ENCODE peak calls at places on chromosome 6, in ten cellular contexts. One of them, this sample, is unnamed.

GRCh38 chr6:111812080-111813038 is 60.9 kb downstream of the FYN start:
- DNase-seq in K562: no peak
- DNase-seq in stomach: no peak
- DNase-seq in epithelial cell of proximal tubule: no peak
- DNase-seq in neural crest cell: no peak
- DNase-seq in fibroblast of lung: peak; percentile 75
- DNase-seq in H9: no peak
- DNase-seq in GM12865: no peak
- DNase-seq in mesothelial cell of epicardium: no peak
- DNase-seq in heart left ventricle: no peak
- DNase-seq in this sample: no peak

GRCh38 chr6:116010400-116011095 is 50.1 kb downstream of the FRK start:
- DNase-seq in H9: peak; percentile 55
- DNase-seq in GM12865: peak; percentile 81
- DNase-seq in K562: peak; percentile 77
- DNase-seq in heart left ventricle: peak; percentile 73
- DNase-seq in mesothelial cell of epicardium: peak; percentile 66
- DNase-seq in neural crest cell: peak; percentile 61
- DNase-seq in fibroblast of lung: peak; percentile 54
- DNase-seq in stomach: peak; percentile 75
- DNase-seq in epithelial cell of proximal tubule: no peak
- DNase-seq in this sample: peak; percentile 11

GRCh38 chr6:169236988-169237387 is 16.7 kb downstream of the THBS2 start:
- DNase-seq in K562: no peak
- DNase-seq in heart left ventricle: no peak
- DNase-seq in mesothelial cell of epicardium: no peak
- DNase-seq in neural crest cell: no peak
- DNase-seq in fibroblast of lung: no peak
- DNase-seq in epithelial cell of proximal tubule: no peak
- DNase-seq in stomach: no peak
- DNase-seq in GM12865: no peak
- DNase-seq in H9: no peak
- DNase-seq in this sample: no peak

GRCh38 chr6:152096863-152097496 is 289.5 kb downstream of the ESR1 start:
- DNase-seq in epithelial cell of proximal tubule: no peak
- DNase-seq in stomach: no peak
- DNase-seq in GM12865: no peak
- DNase-seq in H9: no peak
- DNase-seq in mesothelial cell of epicardium: no peak
- DNase-seq in neural crest cell: no peak
- DNase-seq in heart left ventricle: no peak
- DNase-seq in K562: no peak
- DNase-seq in fibroblast of lung: peak; percentile 86
- DNase-seq in this sample: no peak

GRCh38 chr6:50823130-50823920 is 4.7 kb downstream of the TFAP2B start:
- DNase-seq in heart left ventricle: no peak
- DNase-seq in GM12865: no peak
- DNase-seq in stomach: no peak
- DNase-seq in neural crest cell: no peak
- DNase-seq in mesothelial cell of epicardium: no peak
- DNase-seq in H9: peak; percentile 46
- DNase-seq in fibroblast of lung: no peak
- DNase-seq in K562: no peak
- DNase-seq in epithelial cell of proximal tubule: no peak
- DNase-seq in this sample: no peak

GRCh38 chr6:131061771-131062160 is 1.3 kb downstream of the EPB41L2 start:
- DNase-seq in mesothelial cell of epicardium: no peak
- DNase-seq in GM12865: peak; percentile 27
- DNase-seq in stomach: no peak
- DNase-seq in heart left ventricle: no peak
- DNase-seq in fibroblast of lung: no peak
- DNase-seq in neural crest cell: no peak
- DNase-seq in epithelial cell of proximal tubule: no peak
- DNase-seq in K562: no peak
- DNase-seq in H9: no peak
- DNase-seq in this sample: no peak

GRCh38 chr6:150269857-150270223 is 99.0 kb upstream of the IYD start:
- DNase-seq in K562: peak; percentile 88
- DNase-seq in mesothelial cell of epicardium: no peak
- DNase-seq in heart left ventricle: no peak
- DNase-seq in neural crest cell: no peak
- DNase-seq in stomach: no peak
- DNase-seq in H9: peak; percentile 35
- DNase-seq in epithelial cell of proximal tubule: peak; percentile 90
- DNase-seq in fibroblast of lung: peak; percentile 96
- DNase-seq in GM12865: no peak
- DNase-seq in this sample: no peak

GRCh38 chr6:57250348-57250747 is 28.2 kb upstream of the RAB23 start:
- DNase-seq in H9: no peak
- DNase-seq in K562: no peak
- DNase-seq in epithelial cell of proximal tubule: no peak
- DNase-seq in fibroblast of lung: no peak
- DNase-seq in heart left ventricle: no peak
- DNase-seq in mesothelial cell of epicardium: no peak
- DNase-seq in stomach: no peak
- DNase-seq in neural crest cell: no peak
- DNase-seq in GM12865: no peak
- DNase-seq in this sample: no peak

GRCh38 chr6:123763904-123764303 is 39.8 kb upstream of the NKAIN2 start:
- DNase-seq in neural crest cell: no peak
- DNase-seq in mesothelial cell of epicardium: no peak
- DNase-seq in heart left ventricle: no peak
- DNase-seq in H9: no peak
- DNase-seq in GM12865: no peak
- DNase-seq in epithelial cell of proximal tubule: no peak
- DNase-seq in K562: no peak
- DNase-seq in fibroblast of lung: no peak
- DNase-seq in stomach: no peak
- DNase-seq in this sample: no peak

GRCh38 chr6:125714431-125715090 is 34.9 kb upstream of the HEY2 start:
- DNase-seq in neural crest cell: no peak
- DNase-seq in mesothelial cell of epicardium: no peak
- DNase-seq in GM12865: peak; percentile 66
- DNase-seq in H9: no peak
- DNase-seq in fibroblast of lung: no peak
- DNase-seq in epithelial cell of proximal tubule: no peak
- DNase-seq in K562: no peak
- DNase-seq in stomach: no peak
- DNase-seq in heart left ventricle: no peak
- DNase-seq in this sample: peak; percentile 6

GRCh38 chr6:150566486-150566885 is 33.2 kb upstream of the PLEKHG1 start:
- DNase-seq in K562: no peak
- DNase-seq in mesothelial cell of epicardium: no peak
- DNase-seq in neural crest cell: no peak
- DNase-seq in GM12865: no peak
- DNase-seq in epithelial cell of proximal tubule: no peak
- DNase-seq in H9: no peak
- DNase-seq in stomach: no peak
- DNase-seq in fibroblast of lung: peak; percentile 16
- DNase-seq in heart left ventricle: no peak
- DNase-seq in this sample: no peak

DNA sequence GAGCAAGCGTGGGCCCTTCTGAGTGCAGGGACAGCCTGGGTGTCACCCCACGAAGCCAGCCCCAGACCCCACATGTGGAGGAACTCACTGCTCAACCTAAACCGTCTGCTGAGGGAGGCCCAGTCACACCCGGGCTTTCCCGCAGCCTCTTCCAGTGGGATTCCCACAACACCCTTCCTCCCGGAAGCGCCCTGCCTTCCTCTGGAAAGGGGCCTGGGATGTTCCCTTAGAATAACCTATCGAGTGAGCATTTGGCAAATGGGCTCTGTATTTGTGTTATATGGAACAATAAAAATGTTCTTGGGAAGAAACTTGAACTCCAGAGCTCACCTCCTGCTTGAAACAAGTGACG is 100.0 kb upstream of the DUSP22 start:
- DNase-seq in epithelial cell of proximal tubule: no peak
- DNase-seq in fibroblast of lung: no peak
- DNase-seq in neural crest cell: no peak
- DNase-seq in stomach: no peak
- DNase-seq in K562: no peak
- DNase-seq in H9: no peak
- DNase-seq in GM12865: no peak
- DNase-seq in heart left ventricle: no peak
- DNase-seq in mesothelial cell of epicardium: no peak
- DNase-seq in this sample: no peak
- TF ChIP-seq CTCF in epithelial cell of proximal tubule: no peak
- TF ChIP-seq CTCF in fibroblast of lung: no peak
- TF ChIP-seq CTCF in neural crest cell: no peak
- TF ChIP-seq CTCF in stomach: no peak
- TF ChIP-seq CTCF in K562: no peak
- TF ChIP-seq CTCF in H9: no peak
- TF ChIP-seq CTCF in GM12865: no peak
- TF ChIP-seq CTCF in heart left ventricle: no peak
- TF ChIP-seq CTCF in mesothelial cell of epicardium: no peak
- TF ChIP-seq CTCF in this sample: no peak

GRCh38 chr6:31400467-31401289 is 2.7 kb upstream of the MICA start:
- DNase-seq in GM12865: peak; percentile 88
- DNase-seq in mesothelial cell of epicardium: no peak
- DNase-seq in neural crest cell: peak; percentile 14
- DNase-seq in epithelial cell of proximal tubule: no peak
- DNase-seq in fibroblast of lung: peak; percentile 53
- DNase-seq in heart left ventricle: peak; percentile 85
- DNase-seq in H9: peak; percentile 68
- DNase-seq in K562: peak; percentile 88
- DNase-seq in stomach: peak; percentile 86
- DNase-seq in this sample: peak; percentile 75

GRCh38 chr6:31403283-31403989 is at the start of gene MICA:
- DNase-seq in heart left ventricle: peak; percentile 93
- DNase-seq in K562: peak; percentile 96
- DNase-seq in epithelial cell of proximal tubule: no peak
- DNase-seq in neural crest cell: peak; percentile 75
- DNase-seq in mesothelial cell of epicardium: peak; percentile 86
- DNase-seq in fibroblast of lung: peak; percentile 88
- DNase-seq in H9: peak; percentile 94
- DNase-seq in stomach: peak; percentile 93
- DNase-seq in GM12865: peak; percentile 85
- DNase-seq in this sample: peak; percentile 94

GRCh38 chr6:31399589-31400466 is 3.6 kb upstream of the MICA start:
- DNase-seq in neural crest cell: peak; percentile 71
- DNase-seq in K562: peak; percentile 94
- DNase-seq in H9: peak; percentile 78
- DNase-seq in GM12865: peak; percentile 77
- DNase-seq in fibroblast of lung: peak; percentile 92
- DNase-seq in epithelial cell of proximal tubule: peak; percentile 56
- DNase-seq in heart left ventricle: peak; percentile 96
- DNase-seq in mesothelial cell of epicardium: peak; percentile 84
- DNase-seq in stomach: peak; percentile 91
- DNase-seq in this sample: peak; percentile 75

GRCh38 chr6:31401403-31401802 is 2.0 kb upstream of the MICA start:
- DNase-seq in fibroblast of lung: peak; percentile 87
- DNase-seq in K562: peak; percentile 68
- DNase-seq in epithelial cell of proximal tubule: peak; percentile 61
- DNase-seq in neural crest cell: no peak
- DNase-seq in heart left ventricle: peak; percentile 65
- DNase-seq in stomach: peak; percentile 45
- DNase-seq in mesothelial cell of epicardium: no peak
- DNase-seq in GM12865: peak; percentile 12
- DNase-seq in H9: no peak
- DNase-seq in this sample: no peak

GRCh38 chr6:31402324-31403282 is 792 bp upstream of the MICA start:
- DNase-seq in neural crest cell: no peak
- DNase-seq in K562: peak; percentile 52
- DNase-seq in epithelial cell of proximal tubule: no peak
- DNase-seq in GM12865: peak; percentile 47
- DNase-seq in H9: no peak
- DNase-seq in heart left ventricle: no peak
- DNase-seq in stomach: peak; percentile 37
- DNase-seq in mesothelial cell of epicardium: no peak
- DNase-seq in fibroblast of lung: peak; percentile 39
- DNase-seq in this sample: peak; percentile 48
- TF ChIP-seq CTCF in neural crest cell: no peak
- TF ChIP-seq CTCF in K562: no peak
- TF ChIP-seq CTCF in epithelial cell of proximal tubule: no peak
- TF ChIP-seq CTCF in GM12865: no peak
- TF ChIP-seq CTCF in H9: no peak
- TF ChIP-seq CTCF in heart left ventricle: no peak
- TF ChIP-seq CTCF in stomach: no peak
- TF ChIP-seq CTCF in mesothelial cell of epicardium: no peak
- TF ChIP-seq CTCF in fibroblast of lung: no peak
- TF ChIP-seq CTCF in this sample: no peak

DNA sequence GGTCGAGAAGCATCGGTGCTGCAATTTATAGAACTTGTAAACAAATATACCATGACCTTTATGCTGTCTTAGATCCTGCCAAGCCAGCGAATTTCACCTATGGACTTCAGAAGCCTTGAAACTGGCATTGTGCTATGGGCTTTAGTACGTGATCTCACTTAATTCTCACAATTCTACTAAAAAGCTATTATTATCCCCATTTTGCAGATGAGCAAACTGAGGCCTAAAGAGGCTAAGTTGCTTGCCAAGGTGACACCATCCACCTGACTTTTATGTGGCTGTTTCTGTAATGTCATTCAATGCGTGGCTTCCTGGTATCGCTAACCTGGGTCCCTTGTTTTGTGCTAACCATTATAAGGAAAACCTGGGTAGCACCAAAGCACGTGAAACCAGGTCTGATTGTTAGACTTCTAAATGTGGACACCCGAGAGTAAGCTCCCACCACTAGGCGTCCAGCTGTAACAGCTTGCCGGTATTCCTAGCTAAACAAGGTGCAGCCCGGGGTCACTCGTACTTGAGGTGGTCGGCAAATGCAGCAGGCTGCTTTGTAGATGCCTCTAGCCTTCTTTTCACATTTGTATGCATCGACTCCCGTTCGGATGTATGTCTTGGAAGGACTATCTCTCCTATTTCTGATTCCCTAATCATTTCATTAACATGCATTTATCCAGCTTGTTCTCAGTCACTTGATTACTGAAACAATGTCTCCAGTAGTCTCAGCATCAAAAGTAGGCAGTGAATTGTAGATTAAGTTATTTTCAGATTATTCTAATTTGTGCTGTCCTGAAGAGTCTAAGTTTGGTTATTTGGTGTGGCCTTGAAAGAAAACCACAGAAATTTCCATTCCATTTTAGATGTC is 1.1 kb downstream of the SYNJ2 start:
- DNase-seq in H9: no peak
- DNase-seq in K562: peak; percentile 59
- DNase-seq in GM12865: peak; percentile 35
- DNase-seq in neural crest cell: no peak
- DNase-seq in heart left ventricle: no peak
- DNase-seq in epithelial cell of proximal tubule: no peak
- DNase-seq in stomach: no peak
- DNase-seq in fibroblast of lung: peak; percentile 70
- DNase-seq in mesothelial cell of epicardium: no peak
- DNase-seq in this sample: no peak
- TF ChIP-seq CTCF in H9: peak; percentile 43
- TF ChIP-seq CTCF in K562: peak; percentile 42
- TF ChIP-seq CTCF in GM12865: peak; percentile 21
- TF ChIP-seq CTCF in neural crest cell: peak; percentile 44
- TF ChIP-seq CTCF in heart left ventricle: peak; percentile 30
- TF ChIP-seq CTCF in epithelial cell of proximal tubule: peak; percentile 34
- TF ChIP-seq CTCF in stomach: no peak
- TF ChIP-seq CTCF in fibroblast of lung: peak; percentile 41
- TF ChIP-seq CTCF in mesothelial cell of epicardium: no peak
- TF ChIP-seq CTCF in this sample: peak; percentile 4

GRCh38 chr6:15400572-15401004 is 154.7 kb downstream of the JARID2 start:
- DNase-seq in epithelial cell of proximal tubule: no peak
- DNase-seq in fibroblast of lung: no peak
- DNase-seq in mesothelial cell of epicardium: peak; percentile 50
- DNase-seq in K562: peak; percentile 86
- DNase-seq in H9: no peak
- DNase-seq in GM12865: peak; percentile 26
- DNase-seq in heart left ventricle: peak; percentile 85
- DNase-seq in stomach: no peak
- DNase-seq in neural crest cell: peak; percentile 57
- DNase-seq in this sample: no peak
- TF ChIP-seq CTCF in epithelial cell of proximal tubule: no peak
- TF ChIP-seq CTCF in fibroblast of lung: no peak
- TF ChIP-seq CTCF in mesothelial cell of epicardium: no peak
- TF ChIP-seq CTCF in K562: no peak
- TF ChIP-seq CTCF in H9: no peak
- TF ChIP-seq CTCF in GM12865: no peak
- TF ChIP-seq CTCF in heart left ventricle: no peak
- TF ChIP-seq CTCF in stomach: no peak
- TF ChIP-seq CTCF in neural crest cell: no peak
- TF ChIP-seq CTCF in this sample: no peak